ENCODE peak calls at places on chromosomes 11 and 22, in six cellular contexts. C is neuronal stem cell, X is IMR-90, U is H9, Z is H1, E is mesendoderm. P is an unnamed sample.

GRCh38 chr11:107545101-107545514 is 20.4 kb downstream of the ALKBH8 start:
- DNase-seq in C (no peak), X (peak; percentile 63), U (no peak), Z (no peak), E (no peak), P (peak; percentile 28)

GRCh38 chr22:46634011-46634699 is 14.0 kb downstream of the GRAMD4 start:
- DNase-seq in C (no peak), X (no peak), U (no peak), Z (no peak), E (peak; percentile 41), P (no peak)

GRCh38 chr11:76598426-76598839 is 72.1 kb downstream of the LRRC32 start:
- DNase-seq in C (no peak), X (peak; percentile 56), U (peak; percentile 61), Z (no peak), E (peak; percentile 74), P (peak; percentile 62)

GRCh38 chr11:34251640-34251980 is 106.2 kb downstream of the ABTB2 start:
- DNase-seq in C (no peak), X (peak; percentile 42), U (no peak), Z (no peak), E (no peak), P (no peak)

GRCh38 chr11:36008576-36008975 is 64.7 kb downstream of the LDLRAD3 start:
- DNase-seq in C (no peak), X (peak; percentile 48), U (no peak), Z (no peak), E (no peak), P (no peak)

GRCh38 chr11:124896071-124896750 is 1.5 kb downstream of the ROBO4 start:
- DNase-seq in C (no peak), X (no peak), U (no peak), Z (no peak), E (no peak), P (no peak)

GRCh38 chr11:120546312-120547205 is 35.0 kb downstream of the GRIK4 start:
- DNase-seq in C (no peak), X (peak; percentile 98), U (peak; percentile 64), Z (no peak), E (peak; percentile 65), P (peak; percentile 96)

GRCh38 chr11:104776501-104777170 is 121.6 kb downstream of the CASP12 start:
- DNase-seq in C (no peak), X (peak; percentile 36), U (no peak), Z (no peak), E (no peak), P (no peak)

GRCh38 chr22:29313126-29314071 is 2.1 kb downstream of the RASL10A start:
- DNase-seq in C (no peak), X (no peak), U (peak; percentile 92), Z (peak; percentile 81), E (peak; percentile 96), P (peak; percentile 10)

GRCh38 chr11:34633640-34633989 is 12.7 kb downstream of the EHF start:
- DNase-seq in C (no peak), X (no peak), U (no peak), Z (no peak), E (no peak), P (no peak)

GRCh38 chr11:2383823-2384722 is 7.0 kb downstream of the CD81 start:
- DNase-seq in C (no peak), X (no peak), U (peak; percentile 60), Z (no peak), E (no peak), P (no peak)

GRCh38 chr11:4881860-4882500 is at the start of gene OR51T1:
- DNase-seq in C (no peak), X (peak; percentile 40), U (no peak), Z (no peak), E (no peak), P (peak; percentile 16)

GRCh38 chr11:70201876-70202861 is 927 bp upstream of the FADD start:
- DNase-seq in C (no peak), X (no peak), U (no peak), Z (no peak), E (no peak), P (peak; percentile 54)

GRCh38 chr22:43293661-43294392 is 49.3 kb downstream of the SCUBE1 start:
- DNase-seq in C (no peak), X (peak; percentile 60), U (no peak), Z (no peak), E (peak; percentile 48), P (peak; percentile 98)

GRCh38 chr11:85965202-85965601 is 103.7 kb downstream of the PICALM start:
- DNase-seq in C (no peak), X (peak; percentile 90), U (no peak), Z (no peak), E (no peak), P (peak; percentile 66)

GRCh38 chr11:35035894-35036408 is 103.0 kb upstream of the CD44 start:
- DNase-seq in C (no peak), X (peak; percentile 94), U (no peak), Z (no peak), E (no peak), P (peak; percentile 94)

GRCh38 chr11:79119491-79120284 is 321.1 kb downstream of the TENM4 start:
- DNase-seq in C (peak; percentile 50), X (no peak), U (no peak), Z (no peak), E (peak; percentile 86), P (no peak)

GRCh38 chr22:28016781-28017557 is 97.9 kb upstream of the PITPNB start:
- DNase-seq in C (no peak), X (no peak), U (no peak), Z (no peak), E (no peak), P (no peak)

GRCh38 chr22:34588893-34589545 is 476.9 kb upstream of the ISX start:
- DNase-seq in C (no peak), X (no peak), U (peak; percentile 50), Z (no peak), E (no peak), P (no peak)

DNA sequence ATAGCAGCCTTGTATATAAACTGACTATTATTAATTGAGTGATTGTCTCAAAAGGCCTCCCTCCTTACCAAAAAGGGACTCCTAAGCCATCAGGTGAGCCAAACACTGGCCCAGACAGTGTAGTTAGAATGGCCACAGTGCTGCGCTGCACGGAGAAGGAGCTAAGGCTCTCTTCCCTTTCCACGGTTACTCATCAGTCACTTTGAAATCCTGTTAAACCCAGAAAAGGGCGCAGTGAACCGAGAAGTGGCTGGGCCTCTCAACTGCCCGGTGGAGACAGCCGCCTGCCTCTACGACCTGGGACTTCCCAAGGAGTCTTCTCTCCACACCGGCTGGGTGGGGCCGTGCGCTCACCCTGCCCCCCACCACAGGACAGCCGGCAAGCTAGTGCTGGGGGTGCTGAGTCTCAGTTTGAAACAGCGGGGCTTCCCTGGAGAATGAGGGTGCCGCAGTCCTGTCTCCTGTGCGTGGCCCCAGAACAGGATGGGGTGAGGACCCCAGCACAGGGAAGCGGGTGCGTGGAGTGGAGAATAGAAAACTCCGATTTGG is 1.3 kb downstream of the MYH9 start:
- DNase-seq in C (no peak), X (no peak), U (no peak), Z (no peak), E (no peak), P (peak; percentile 55)
- H2AK5ac ChIP-seq in C (peak overlapping the region; percentile 96), X (peak overlapping the region; percentile 90), U (no peak overlapping the region), Z (no peak overlapping the region), E (no peak overlapping the region), P (no peak overlapping the region)

GRCh38 chr11:65227879-65228278 is 33.9 kb upstream of the POLA2 start:
- DNase-seq in C (no peak), X (no peak), U (no peak), Z (no peak), E (no peak), P (no peak)

GRCh38 chr11:65223031-65223430 is 38.7 kb upstream of the POLA2 start:
- DNase-seq in C (no peak), X (no peak), U (no peak), Z (no peak), E (no peak), P (no peak)

GRCh38 chr11:65225284-65226102 is 36.3 kb upstream of the POLA2 start:
- DNase-seq in C (peak; percentile 36), X (peak; percentile 52), U (peak; percentile 69), Z (no peak), E (peak; percentile 78), P (peak; percentile 68)

GRCh38 chr11:65226103-65226442 is 35.7 kb upstream of the POLA2 start:
- DNase-seq in C (no peak), X (no peak), U (no peak), Z (no peak), E (no peak), P (no peak)

GRCh38 chr11:65224939-65225283 is 36.9 kb upstream of the POLA2 start:
- DNase-seq in C (no peak), X (peak; percentile 79), U (peak; percentile 55), Z (no peak), E (peak; percentile 75), P (peak; percentile 88)
- H2AK5ac ChIP-seq in C (no peak overlapping the region), X (no peak overlapping the region), U (no peak overlapping the region), Z (no peak overlapping the region), E (no peak overlapping the region), P (no peak overlapping the region)

GRCh38 chr11:19658344-19658743 is 54.3 kb upstream of the NAV2 start:
- DNase-seq in C (no peak), X (no peak), U (no peak), Z (no peak), E (no peak), P (no peak)

GRCh38 chr11:19656140-19656541 is 56.5 kb upstream of the NAV2 start:
- DNase-seq in C (no peak), X (no peak), U (no peak), Z (no peak), E (peak; percentile 51), P (no peak)

GRCh38 chr11:19661827-19662226 is 50.8 kb upstream of the NAV2 start:
- DNase-seq in C (no peak), X (no peak), U (no peak), Z (no peak), E (no peak), P (no peak)

GRCh38 chr11:19660076-19660475 is 52.6 kb upstream of the NAV2 start:
- DNase-seq in C (no peak), X (peak; percentile 85), U (no peak), Z (no peak), E (peak; percentile 72), P (peak; percentile 70)

DNA sequence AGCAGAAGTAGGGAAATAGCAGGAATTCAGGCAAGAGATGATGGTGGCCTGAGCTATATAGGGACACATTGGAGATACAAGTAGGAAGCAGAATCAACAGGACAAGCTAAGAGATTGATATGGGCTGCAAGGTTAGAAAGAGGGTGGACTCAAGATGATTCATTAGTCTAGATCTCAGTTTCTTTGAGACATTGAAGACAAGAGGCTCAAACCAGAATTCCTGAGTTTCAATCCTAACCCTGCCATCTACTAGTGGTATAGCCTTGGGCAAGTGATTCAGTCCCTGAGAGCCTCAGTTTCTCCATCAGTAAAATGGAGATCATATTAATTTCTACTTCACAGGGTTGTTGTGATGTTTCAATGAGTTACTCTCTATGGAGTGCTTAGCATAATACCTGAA is 53.1 kb upstream of the NAV2 start:
- DNase-seq in C (no peak), X (no peak), U (no peak), Z (no peak), E (no peak), P (no peak)
- H2AK5ac ChIP-seq in C (no peak overlapping the region), X (no peak overlapping the region), U (no peak overlapping the region), Z (no peak overlapping the region), E (no peak overlapping the region), P (no peak overlapping the region)

DNA sequence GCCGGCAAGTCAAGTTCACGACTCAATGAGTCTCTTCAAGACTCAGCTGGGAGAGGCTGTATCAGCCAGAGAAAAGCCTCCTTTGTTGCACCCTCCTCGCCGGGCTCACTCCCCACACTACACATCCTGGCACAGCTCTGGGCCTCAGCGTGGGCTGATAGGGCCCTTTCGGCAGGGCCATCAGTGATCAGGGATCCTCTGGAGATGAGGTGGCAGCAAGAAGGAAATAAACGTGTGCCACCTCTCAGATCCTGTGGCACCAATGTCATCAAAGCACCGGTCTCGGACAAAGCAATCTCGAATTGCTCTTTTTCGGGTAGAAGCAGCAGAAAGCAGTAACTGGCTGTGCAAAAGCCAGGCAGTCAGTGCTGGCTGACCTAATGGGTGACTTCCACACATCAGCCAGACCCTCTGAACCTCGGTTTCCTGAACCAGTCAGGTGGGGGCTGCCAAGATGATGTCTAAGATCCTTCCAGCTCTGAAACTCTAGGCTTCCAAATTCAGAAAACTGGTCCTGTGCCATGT is 2.1 kb downstream of the EHD1 start:
- DNase-seq in C (no peak), X (no peak), U (no peak), Z (no peak), E (no peak), P (no peak)
- H2AK5ac ChIP-seq in C (no peak overlapping the region), X (peak overlapping the region; percentile 83), U (no peak overlapping the region), Z (no peak overlapping the region), E (no peak overlapping the region), P (no peak overlapping the region)

P was measured in mesenchymal stem cell.